ENCODE peak calls at places on chromosomes 16 and 17, in eight cellular contexts. E is body of pancreas, A is lower leg skin, W is testis, Q is NB4, U is prostate gland, D is endothelial cell of umbilical vein, I is stomach. N is an unnamed sample.

GRCh38 chr17:40980594-40980993 is 3.5 kb downstream of the KRT40 start:
- DNase-seq in E (no peak), U (no peak), W (peak; percentile 54), A (no peak), D (no peak), I (no peak), Q (no peak), N (peak; percentile 23)

GRCh38 chr17:29129731-29130130 is 50.5 kb downstream of the MYO18A start:
- DNase-seq in I (no peak), A (no peak), U (no peak), D (no peak), E (no peak), W (no peak), Q (no peak), N (no peak)

GRCh38 chr16:938136-938535 is 32.6 kb downstream of the LMF1 start:
- DNase-seq in A (no peak), E (no peak), U (no peak), W (no peak), I (no peak), D (no peak), Q (no peak), N (no peak)

GRCh38 chr17:6304894-6305612 is 129.9 kb downstream of the AIPL1 start:
- DNase-seq in Q (no peak), E (no peak), I (no peak), A (no peak), W (no peak), D (no peak), U (no peak), N (no peak)

GRCh38 chr16:970379-970765 is 412 bp downstream of the LMF1 start:
- DNase-seq in D (no peak), E (no peak), U (no peak), I (no peak), A (no peak), W (no peak), Q (no peak), N (no peak)

GRCh38 chr17:29571486-29571882 is 3.0 kb downstream of the TP53I13 start:
- DNase-seq in A (no peak), I (peak; percentile 21), E (no peak), W (no peak), U (no peak), Q (no peak), D (no peak), N (peak; percentile 21)

GRCh38 chr17:7988750-7989178 is 13.7 kb upstream of the GUCY2D start:
- DNase-seq in Q (peak; percentile 84), W (peak; percentile 68), A (peak; percentile 75), D (peak; percentile 79), I (no peak), E (peak; percentile 68), U (peak; percentile 83), N (peak; percentile 45)

GRCh38 chr17:42547001-42547461 is 5.7 kb upstream of the HSD17B1 start:
- DNase-seq in U (no peak), Q (no peak), W (no peak), A (no peak), D (no peak), I (no peak), E (no peak), N (no peak)

GRCh38 chr16:24980077-24980793 is 34.9 kb downstream of the ARHGAP17 start:
- DNase-seq in Q (no peak), E (peak; percentile 23), W (no peak), A (no peak), U (no peak), D (peak; percentile 92), I (no peak), N (no peak)

GRCh38 chr17:57607553-57608120 is 137.5 kb downstream of the CCDC182 start:
- DNase-seq in I (no peak), Q (no peak), A (no peak), W (no peak), D (no peak), U (no peak), E (no peak), N (no peak)

GRCh38 chr17:10842658-10843057 is 4.8 kb upstream of the PIRT start:
- DNase-seq in I (peak; percentile 84), A (no peak), U (peak; percentile 9), Q (no peak), D (no peak), W (no peak), E (no peak), N (no peak)

GRCh38 chr17:2067559-2067958 is 12.7 kb downstream of the HIC1 start:
- DNase-seq in U (no peak), A (no peak), W (no peak), E (no peak), D (peak; percentile 84), I (no peak), Q (no peak), N (no peak)

GRCh38 chr17:40819528-40820125 is 2.8 kb downstream of the KRT10 start:
- DNase-seq in A (no peak), I (no peak), U (no peak), D (peak; percentile 48), E (no peak), Q (peak; percentile 8), W (peak; percentile 33), N (no peak)

GRCh38 chr16:48622456-48623303 is 12.7 kb upstream of the N4BP1 start:
- DNase-seq in E (no peak), W (no peak), A (no peak), Q (no peak), I (peak; percentile 17), U (no peak), D (no peak), N (no peak)

GRCh38 chr17:62727916-62728672 is 80.0 kb downstream of the MARCHF10 start:
- DNase-seq in I (no peak), W (no peak), A (no peak), Q (peak; percentile 32), U (no peak), E (no peak), D (peak; percentile 11), N (no peak)
- TF ChIP-seq CTCF in I (no peak), W (no peak), A (no peak), Q (no peak), U (no peak), E (no peak), D (no peak), N (no peak)

DNA sequence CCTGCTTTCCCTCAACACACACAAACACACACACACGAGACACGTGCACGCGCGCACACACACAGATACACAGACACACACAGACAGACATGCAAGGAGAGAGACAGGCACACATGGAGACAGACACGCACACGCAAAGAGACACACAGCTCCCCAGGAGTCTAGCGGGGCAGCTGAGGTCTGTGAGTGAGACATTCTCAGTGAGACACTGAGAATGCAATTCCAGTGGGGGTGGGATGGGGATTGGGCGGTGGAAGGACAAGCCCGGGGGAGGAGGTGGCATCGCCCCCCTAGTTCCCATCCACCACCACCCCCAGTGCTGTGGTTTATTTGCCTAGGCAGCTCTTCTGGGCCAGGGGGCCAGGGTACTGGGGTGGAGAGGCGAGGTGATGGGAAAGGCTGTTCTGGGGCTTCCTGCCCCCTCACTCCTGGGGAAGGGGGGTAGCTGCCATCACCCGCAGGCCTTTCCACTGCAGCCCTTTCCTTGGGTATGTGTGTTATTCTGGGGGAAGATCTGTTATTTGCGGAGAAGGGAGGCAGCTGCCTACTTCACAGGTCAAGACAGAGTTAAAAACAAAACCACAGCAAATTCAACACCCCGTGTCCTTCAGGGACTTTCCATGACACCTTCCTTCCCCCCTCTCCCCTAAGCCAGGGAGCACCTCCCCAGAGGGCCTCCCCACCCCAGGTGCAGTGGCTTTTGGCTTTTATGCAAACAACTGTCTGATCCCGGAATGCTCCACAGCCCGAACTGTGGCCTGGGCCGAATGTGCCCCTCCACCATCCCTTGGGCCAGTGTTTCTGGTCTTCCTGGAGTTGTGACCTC is 18.0 kb downstream of the GRB7 start:
- DNase-seq in W (no peak), U (no peak), Q (peak; percentile 38), I (no peak), D (no peak), E (no peak), A (no peak), N (no peak)
- TF ChIP-seq POLR2A in W (no peak), U (no peak), Q (no peak), I (no peak), D (no peak), E (no peak), A (no peak), N (no peak)

GRCh38 chr16:20016234-20016633 is 57.5 kb downstream of the GPR139 start:
- DNase-seq in Q (no peak), A (no peak), U (no peak), I (no peak), E (no peak), W (no peak), D (no peak), N (no peak)
- TF ChIP-seq CTCF in Q (no peak), A (no peak), U (no peak), I (no peak), E (no peak), W (no peak), D (no peak), N (no peak)

GRCh38 chr16:88723911-88724310 is 17.6 kb downstream of the CTU2 start:
- DNase-seq in D (no peak), E (no peak), A (no peak), I (no peak), U (no peak), W (no peak), Q (no peak), N (no peak)

GRCh38 chr16:88721236-88721635 is 14.9 kb downstream of the CTU2 start:
- DNase-seq in A (no peak), E (no peak), U (no peak), I (no peak), Q (no peak), W (no peak), D (no peak), N (no peak)

GRCh38 chr16:88723507-88723887 is 17.2 kb downstream of the CTU2 start:
- DNase-seq in U (no peak), E (no peak), D (no peak), W (no peak), I (no peak), Q (no peak), A (no peak), N (no peak)

GRCh38 chr16:88721815-88722755 is 15.8 kb downstream of the CTU2 start:
- DNase-seq in I (no peak), D (no peak), Q (no peak), U (no peak), E (no peak), W (no peak), A (no peak), N (no peak)

DNA sequence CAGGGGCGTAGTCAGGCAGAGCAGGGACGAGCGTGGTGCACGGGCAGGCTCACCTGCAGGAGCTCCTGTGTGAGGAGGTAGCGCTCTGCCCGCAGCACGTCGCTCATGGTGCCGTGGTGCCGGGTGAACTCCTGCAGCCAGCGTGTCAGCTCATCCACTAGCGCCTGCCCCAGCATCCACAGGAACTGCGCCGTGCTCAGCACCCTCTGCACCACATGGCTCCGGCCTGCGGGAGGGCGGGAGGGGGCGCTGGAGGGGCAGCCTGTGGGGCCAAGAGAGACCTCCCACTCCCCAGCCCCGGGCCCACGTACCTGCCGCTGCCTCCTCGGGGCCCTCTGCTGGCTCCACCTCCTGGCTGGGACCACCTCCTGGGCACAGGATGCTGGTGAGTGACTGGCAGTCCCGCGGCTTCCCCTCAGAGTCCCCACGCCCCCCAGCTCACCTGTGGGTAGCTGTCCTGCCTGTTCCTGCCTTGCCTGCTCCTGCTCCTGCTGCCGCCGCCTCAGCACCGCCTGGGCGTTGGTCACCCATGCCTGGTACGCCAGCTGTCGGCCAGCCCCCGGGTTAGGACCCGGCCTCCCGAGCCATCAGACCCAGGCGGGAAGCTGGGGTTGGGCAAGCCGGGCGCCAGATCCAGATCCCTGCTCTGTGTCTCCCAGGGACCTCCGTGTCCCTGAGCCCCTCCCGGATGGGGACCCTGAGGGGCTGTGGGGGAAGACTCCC is 16.6 kb downstream of the CTU2 start:
- DNase-seq in A (no peak), I (no peak), W (no peak), E (no peak), Q (no peak), U (no peak), D (no peak), N (no peak)
- TF ChIP-seq POLR2A in A (no peak), I (no peak), W (no peak), E (no peak), Q (no peak), U (no peak), D (no peak), N (no peak)